ENCODE peak calls at places on chromosomes 16 and 17, in six cellular contexts. I is dorsolateral prefrontal cortex, U is body of pancreas, M is MM.1S, F is lung, Q is stomach. V is an unnamed sample.

GRCh38 chr16:3152022-3152272 is 17.1 kb downstream of the ZNF213 start:
- DNase-seq in Q (no peak), M (no peak), U (no peak), I (no peak), F (no peak), V (no peak)

GRCh38 chr16:35148748-35149147 is 1689.3 kb downstream of the TP53TG3F start:
- DNase-seq in F (no peak), U (no peak), I (no peak), Q (no peak), M (no peak), V (no peak)

GRCh38 chr17:72053069-72053846 is 67.6 kb upstream of the SOX9 start:
- DNase-seq in I (no peak), U (no peak), F (no peak), Q (no peak), M (no peak), V (peak)

GRCh38 chr16:67845291-67846062 is 1.3 kb upstream of the NUTF2 start:
- DNase-seq in U (no peak), Q (no peak), I (no peak), M (no peak), F (no peak), V (no peak)

GRCh38 chr17:56754523-56755208 is 79.1 kb downstream of the C17orf67 start:
- DNase-seq in I (no peak), M (peak), U (no peak), F (no peak), Q (no peak), V (no peak)

GRCh38 chr16:81324808-81325207 is 10.0 kb downstream of the GAN start:
- DNase-seq in F (no peak), Q (no peak), U (no peak), I (no peak), M (no peak), V (no peak)

GRCh38 chr17:82531431-82531881 is 11.9 kb downstream of the FOXK2 start:
- DNase-seq in Q (no peak), I (no peak), F (no peak), U (no peak), M (no peak), V (no peak)

GRCh38 chr16:88381820-88382451 is 823 bp upstream of the ZNF469 start:
- DNase-seq in M (no peak), Q (no peak), U (no peak), F (no peak), I (peak), V (no peak)

GRCh38 chr17:50459756-50460155 is 8.9 kb downstream of the CHAD start:
- DNase-seq in F (no peak), I (no peak), U (no peak), M (no peak), Q (no peak), V (peak)

GRCh38 chr16:3022697-3023414 is 886 bp downstream of the HCFC1R1 start:
- DNase-seq in I (no peak), F (no peak), Q (no peak), M (peak), U (peak), V (no peak)

GRCh38 chr16:73289232-73289631 is 241.3 kb upstream of the ZFHX3 start:
- DNase-seq in M (no peak), U (no peak), F (no peak), I (no peak), Q (no peak), V (no peak)

GRCh38 chr17:69872675-69873262 is 202.3 kb upstream of the KCNJ16 start:
- DNase-seq in F (no peak), Q (no peak), I (no peak), U (no peak), M (no peak), V (no peak)

GRCh38 chr17:74776990-74777389 is 845 bp upstream of the NAT9 start:
- DNase-seq in I (no peak), M (no peak), F (no peak), U (no peak), Q (no peak), V (no peak)

GRCh38 chr16:14306485-14307058 is 235.5 kb downstream of the MRTFB start:
- DNase-seq in M (no peak), U (no peak), F (no peak), Q (no peak), I (no peak), V (no peak)
- H3K27ac ChIP-seq in M (no peak), U (peak), F (no peak), Q (peak), I (peak), V (no peak)

DNA sequence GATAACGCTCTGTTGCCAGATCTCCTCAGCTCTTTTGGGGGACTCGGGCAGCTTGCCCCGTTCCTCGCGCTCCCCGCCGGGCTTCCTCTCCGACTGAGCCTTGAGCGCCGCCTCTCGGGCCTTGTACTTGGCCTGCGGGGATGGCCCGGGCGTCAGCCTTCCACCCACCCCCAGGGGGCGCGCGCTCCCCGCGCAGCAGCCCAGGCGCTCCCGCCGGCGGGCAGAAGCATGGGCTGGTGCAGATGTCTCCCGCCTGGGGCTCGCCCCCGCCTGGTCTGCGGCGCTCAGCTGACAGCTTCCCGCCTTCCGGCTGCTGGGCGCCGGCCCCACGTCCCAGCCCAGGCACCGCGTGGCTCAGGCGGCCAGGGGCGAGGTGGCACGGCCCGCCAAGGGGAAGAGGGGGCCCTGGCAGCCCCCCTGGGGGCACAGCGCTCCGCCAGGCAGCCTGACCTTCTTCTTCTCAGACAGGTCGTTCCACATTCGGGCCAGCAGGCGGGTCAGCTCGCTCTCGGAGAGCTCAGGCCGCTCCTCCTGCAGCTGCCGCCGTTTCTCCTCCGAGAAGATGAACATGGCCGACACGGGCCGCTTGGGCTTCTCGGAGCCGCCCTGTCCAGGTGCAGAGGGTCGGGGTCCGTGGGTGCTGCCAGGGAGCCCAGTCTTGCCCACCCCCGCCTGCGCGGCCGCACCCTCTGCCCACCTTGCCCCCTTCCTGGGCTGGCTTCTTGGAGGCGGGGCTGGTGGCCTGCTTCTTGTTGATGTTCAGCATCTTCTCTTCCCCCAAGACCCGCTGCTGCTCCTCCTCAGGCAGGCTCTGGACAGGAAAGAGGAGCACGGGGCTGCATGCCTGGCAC is 8.9 kb downstream of the UBTF start:
- DNase-seq in U (peak), Q (peak), F (peak), I (peak), M (peak), V (peak)
- TF ChIP-seq CTCF in U (peak), Q (no peak), F (peak), I (peak), M (peak), V (peak)

GRCh38 chr17:6713918-6714271 is 726 bp upstream of the SLC13A5 start:
- DNase-seq in F (no peak), M (no peak), Q (no peak), I (no peak), U (no peak), V (no peak)

GRCh38 chr17:6712854-6713129 is 377 bp downstream of the SLC13A5 start:
- DNase-seq in Q (no peak), M (no peak), U (no peak), I (no peak), F (no peak), V (no peak)

GRCh38 chr17:6712058-6712853 is 913 bp downstream of the SLC13A5 start:
- DNase-seq in M (no peak), F (no peak), I (peak), Q (no peak), U (no peak), V (peak)

GRCh38 chr17:6713130-6713917 is at the start of gene SLC13A5:
- DNase-seq in Q (no peak), M (no peak), I (no peak), U (peak), F (no peak), V (peak)

DNA sequence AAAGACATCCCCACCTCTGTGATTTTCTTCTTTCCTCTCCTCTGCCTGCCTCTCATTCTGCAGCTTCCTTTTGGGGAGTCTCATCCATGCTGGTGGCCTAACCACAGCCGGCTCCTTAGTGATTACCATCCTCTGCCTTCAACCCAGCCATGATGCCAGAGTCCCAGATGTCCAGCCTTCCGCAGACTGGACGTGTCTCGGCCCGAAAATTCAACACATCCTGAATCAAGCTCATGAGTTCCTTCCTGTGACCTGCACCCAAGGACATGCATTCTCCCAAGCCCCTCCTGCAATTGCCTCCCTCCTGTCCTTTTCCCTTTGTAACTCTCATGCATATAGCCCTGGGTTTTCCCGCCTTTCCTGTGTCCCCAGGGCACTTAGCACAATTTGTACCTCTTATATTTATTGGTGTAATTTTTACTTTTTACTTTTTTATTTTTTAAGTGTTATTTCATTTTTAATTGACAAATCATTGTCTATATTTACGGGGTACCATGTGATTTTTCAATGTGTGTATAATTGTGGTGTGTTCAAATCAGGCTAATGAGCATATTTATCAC is 1.2 kb upstream of the SLC13A5 start:
- DNase-seq in F (no peak), I (no peak), Q (no peak), U (no peak), M (no peak), V (no peak)
- H3K4me3 ChIP-seq in F (no peak), I (no peak), Q (no peak), U (no peak), M (no peak), V (peak)

GRCh38 chr17:38747385-38748328 is 479 bp downstream of the PCGF2 start:
- DNase-seq in F (no peak), U (no peak), M (no peak), Q (no peak), I (no peak), V (peak)

GRCh38 chr17:38748329-38749221 is at the start of gene PCGF2:
- DNase-seq in U (peak), Q (peak), M (no peak), I (peak), F (peak), V (peak)

GRCh38 chr17:38746004-38746892 is 1.9 kb downstream of the PCGF2 start:
- DNase-seq in M (no peak), Q (no peak), F (no peak), U (no peak), I (no peak), V (no peak)

GRCh38 chr17:38745545-38745944 is 2.6 kb downstream of the PCGF2 start:
- DNase-seq in U (no peak), F (no peak), I (no peak), M (no peak), Q (no peak), V (no peak)

DNA sequence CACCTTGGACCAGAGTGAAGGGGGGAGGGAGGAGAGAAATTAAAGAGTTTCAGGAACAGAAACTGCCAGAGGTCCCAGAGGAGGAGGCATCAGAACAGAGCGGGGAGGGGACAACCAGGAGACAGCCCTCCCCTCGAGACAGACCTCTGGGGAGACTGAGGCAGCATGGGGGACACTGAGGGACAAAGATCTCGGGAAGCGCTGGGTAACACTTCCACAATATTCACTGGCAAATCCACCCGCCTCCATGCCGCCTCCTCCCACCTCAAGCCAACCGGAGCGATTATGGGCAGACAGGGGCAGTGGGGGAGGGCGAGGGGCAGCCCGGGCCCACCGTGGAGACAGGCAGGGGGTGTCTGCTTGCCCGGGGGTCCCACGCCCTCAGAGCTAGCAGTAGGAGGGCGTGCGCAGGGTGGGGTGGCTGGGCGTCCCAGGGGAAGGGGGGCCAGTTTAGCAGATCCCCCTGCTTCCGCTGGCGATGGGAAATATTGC is 1.2 kb downstream of the PCGF2 start:
- DNase-seq in F (no peak), I (no peak), U (no peak), M (no peak), Q (no peak), V (no peak)
- H3K27ac ChIP-seq in F (no peak), I (peak), U (peak), M (no peak), Q (peak), V (peak)

DNA sequence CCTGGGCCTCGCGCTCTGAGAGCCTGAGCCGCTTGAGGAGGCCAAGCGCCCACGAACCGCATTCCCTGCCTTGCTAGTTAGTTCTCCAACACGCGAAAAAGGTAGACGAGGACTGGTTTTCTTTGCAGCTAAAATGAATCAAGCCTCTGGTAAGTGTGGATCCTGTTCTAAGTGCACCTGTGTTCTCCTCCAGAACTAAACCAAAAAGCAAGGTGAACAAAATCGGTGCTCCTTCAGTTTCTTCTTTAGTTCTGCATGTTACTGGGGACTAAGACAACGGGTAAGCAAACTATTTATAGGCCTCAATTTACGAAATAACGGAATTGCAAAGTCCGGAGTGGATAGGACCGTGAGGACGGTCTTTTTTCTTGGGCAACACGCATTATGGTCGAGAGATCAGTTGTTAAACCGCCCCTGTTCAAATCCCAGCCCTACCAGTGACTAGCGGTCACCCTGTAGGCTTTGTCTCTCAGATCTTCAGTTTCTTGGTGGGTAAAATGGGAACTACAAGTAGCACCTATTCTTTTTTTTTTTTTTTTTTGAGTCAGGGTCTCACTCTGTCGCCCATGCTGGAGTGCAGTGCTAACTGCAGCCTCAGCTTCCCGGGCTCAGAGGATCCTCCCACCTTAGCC is 993 bp upstream of the ANKRD11 start:
- DNase-seq in U (no peak), F (no peak), Q (no peak), M (no peak), I (no peak), V (no peak)
- TF ChIP-seq CTCF in U (no peak), F (no peak), Q (no peak), M (no peak), I (no peak), V (no peak)